ENCODE peak calls at places on chromosome 6, in nine cellular contexts. One of them, this sample, is unnamed.

GRCh38 chr6:165858571-165858970 is 195.5 kb upstream of the PDE10A start:
- DNase-seq in activated T-helper 9 cell treated with anti-CD3 and anti-CD28 coated beads, Interleukin-2, amount 50 U/mL, for 16 hours: no peak
- DNase-seq in LHCN-M2: peak; percentile 14
- DNase-seq in activated CD8-positive, alpha-beta memory T cell treated with anti-CD3 and anti-CD28 coated beads, Interleukin-2, amount 50 U/mL, for 48 hours: no peak
- DNase-seq in smooth muscle cell of the brain vasculature: no peak
- DNase-seq in H9: peak; percentile 33
- DNase-seq in stimulated activated CD8-positive, alpha-beta memory T cell treated with anti-CD3 and anti-CD28 coated beads, Interleukin-2, amount 100 ng/mL, for 48 hours: no peak
- DNase-seq in NCI-H1092: no peak
- DNase-seq in nephron progenitor cell: no peak
- DNase-seq in this sample: no peak

GRCh38 chr6:138957484-138957883 is 30.6 kb downstream of the REPS1 start:
- DNase-seq in activated T-helper 9 cell treated with anti-CD3 and anti-CD28 coated beads, Interleukin-2, amount 50 U/mL, for 16 hours: no peak
- DNase-seq in LHCN-M2: peak; percentile 50
- DNase-seq in activated CD8-positive, alpha-beta memory T cell treated with anti-CD3 and anti-CD28 coated beads, Interleukin-2, amount 50 U/mL, for 48 hours: no peak
- DNase-seq in smooth muscle cell of the brain vasculature: no peak
- DNase-seq in H9: no peak
- DNase-seq in stimulated activated CD8-positive, alpha-beta memory T cell treated with anti-CD3 and anti-CD28 coated beads, Interleukin-2, amount 100 ng/mL, for 48 hours: no peak
- DNase-seq in NCI-H1092: no peak
- DNase-seq in nephron progenitor cell: no peak
- DNase-seq in this sample: no peak

GRCh38 chr6:166809721-166810120 is 146.6 kb downstream of the RNASET2 start:
- DNase-seq in activated T-helper 9 cell treated with anti-CD3 and anti-CD28 coated beads, Interleukin-2, amount 50 U/mL, for 16 hours: no peak
- DNase-seq in LHCN-M2: no peak
- DNase-seq in activated CD8-positive, alpha-beta memory T cell treated with anti-CD3 and anti-CD28 coated beads, Interleukin-2, amount 50 U/mL, for 48 hours: no peak
- DNase-seq in smooth muscle cell of the brain vasculature: no peak
- DNase-seq in H9: no peak
- DNase-seq in stimulated activated CD8-positive, alpha-beta memory T cell treated with anti-CD3 and anti-CD28 coated beads, Interleukin-2, amount 100 ng/mL, for 48 hours: no peak
- DNase-seq in NCI-H1092: no peak
- DNase-seq in nephron progenitor cell: no peak
- DNase-seq in this sample: no peak

GRCh38 chr6:90364846-90365401 is 68.3 kb upstream of the BACH2 start:
- DNase-seq in activated T-helper 9 cell treated with anti-CD3 and anti-CD28 coated beads, Interleukin-2, amount 50 U/mL, for 16 hours: no peak
- DNase-seq in LHCN-M2: no peak
- DNase-seq in activated CD8-positive, alpha-beta memory T cell treated with anti-CD3 and anti-CD28 coated beads, Interleukin-2, amount 50 U/mL, for 48 hours: no peak
- DNase-seq in smooth muscle cell of the brain vasculature: no peak
- DNase-seq in H9: no peak
- DNase-seq in stimulated activated CD8-positive, alpha-beta memory T cell treated with anti-CD3 and anti-CD28 coated beads, Interleukin-2, amount 100 ng/mL, for 48 hours: no peak
- DNase-seq in NCI-H1092: no peak
- DNase-seq in nephron progenitor cell: no peak
- DNase-seq in this sample: no peak

GRCh38 chr6:28125396-28125795 is 987 bp downstream of the ZSCAN16 start:
- DNase-seq in activated T-helper 9 cell treated with anti-CD3 and anti-CD28 coated beads, Interleukin-2, amount 50 U/mL, for 16 hours: no peak
- DNase-seq in LHCN-M2: no peak
- DNase-seq in activated CD8-positive, alpha-beta memory T cell treated with anti-CD3 and anti-CD28 coated beads, Interleukin-2, amount 50 U/mL, for 48 hours: no peak
- DNase-seq in smooth muscle cell of the brain vasculature: no peak
- DNase-seq in H9: no peak
- DNase-seq in stimulated activated CD8-positive, alpha-beta memory T cell treated with anti-CD3 and anti-CD28 coated beads, Interleukin-2, amount 100 ng/mL, for 48 hours: no peak
- DNase-seq in NCI-H1092: no peak
- DNase-seq in nephron progenitor cell: no peak
- DNase-seq in this sample: no peak

GRCh38 chr6:110878751-110879539 is 4.4 kb downstream of the AMD1 start:
- DNase-seq in activated T-helper 9 cell treated with anti-CD3 and anti-CD28 coated beads, Interleukin-2, amount 50 U/mL, for 16 hours: no peak
- DNase-seq in LHCN-M2: peak; percentile 57
- DNase-seq in activated CD8-positive, alpha-beta memory T cell treated with anti-CD3 and anti-CD28 coated beads, Interleukin-2, amount 50 U/mL, for 48 hours: no peak
- DNase-seq in smooth muscle cell of the brain vasculature: no peak
- DNase-seq in H9: no peak
- DNase-seq in stimulated activated CD8-positive, alpha-beta memory T cell treated with anti-CD3 and anti-CD28 coated beads, Interleukin-2, amount 100 ng/mL, for 48 hours: no peak
- DNase-seq in NCI-H1092: no peak
- DNase-seq in nephron progenitor cell: peak; percentile 42
- DNase-seq in this sample: no peak

GRCh38 chr6:137025786-137026730 is 18.7 kb downstream of the IL20RA start:
- DNase-seq in activated T-helper 9 cell treated with anti-CD3 and anti-CD28 coated beads, Interleukin-2, amount 50 U/mL, for 16 hours: no peak
- DNase-seq in LHCN-M2: no peak
- DNase-seq in activated CD8-positive, alpha-beta memory T cell treated with anti-CD3 and anti-CD28 coated beads, Interleukin-2, amount 50 U/mL, for 48 hours: no peak
- DNase-seq in smooth muscle cell of the brain vasculature: no peak
- DNase-seq in H9: no peak
- DNase-seq in stimulated activated CD8-positive, alpha-beta memory T cell treated with anti-CD3 and anti-CD28 coated beads, Interleukin-2, amount 100 ng/mL, for 48 hours: no peak
- DNase-seq in NCI-H1092: no peak
- DNase-seq in nephron progenitor cell: no peak
- DNase-seq in this sample: no peak

GRCh38 chr6:152085533-152085932 is 278.1 kb downstream of the ESR1 start:
- DNase-seq in activated T-helper 9 cell treated with anti-CD3 and anti-CD28 coated beads, Interleukin-2, amount 50 U/mL, for 16 hours: no peak
- DNase-seq in LHCN-M2: peak; percentile 67
- DNase-seq in activated CD8-positive, alpha-beta memory T cell treated with anti-CD3 and anti-CD28 coated beads, Interleukin-2, amount 50 U/mL, for 48 hours: no peak
- DNase-seq in smooth muscle cell of the brain vasculature: no peak
- DNase-seq in H9: no peak
- DNase-seq in stimulated activated CD8-positive, alpha-beta memory T cell treated with anti-CD3 and anti-CD28 coated beads, Interleukin-2, amount 100 ng/mL, for 48 hours: no peak
- DNase-seq in NCI-H1092: no peak
- DNase-seq in nephron progenitor cell: no peak
- DNase-seq in this sample: no peak

GRCh38 chr6:1314617-1315016 is 2.7 kb downstream of the FOXQ1 start:
- DNase-seq in activated T-helper 9 cell treated with anti-CD3 and anti-CD28 coated beads, Interleukin-2, amount 50 U/mL, for 16 hours: no peak
- DNase-seq in LHCN-M2: no peak
- DNase-seq in activated CD8-positive, alpha-beta memory T cell treated with anti-CD3 and anti-CD28 coated beads, Interleukin-2, amount 50 U/mL, for 48 hours: no peak
- DNase-seq in smooth muscle cell of the brain vasculature: no peak
- DNase-seq in H9: no peak
- DNase-seq in stimulated activated CD8-positive, alpha-beta memory T cell treated with anti-CD3 and anti-CD28 coated beads, Interleukin-2, amount 100 ng/mL, for 48 hours: no peak
- DNase-seq in NCI-H1092: no peak
- DNase-seq in nephron progenitor cell: no peak
- DNase-seq in this sample: no peak

GRCh38 chr6:146803601-146804000 is 204.8 kb downstream of the ADGB start:
- DNase-seq in activated T-helper 9 cell treated with anti-CD3 and anti-CD28 coated beads, Interleukin-2, amount 50 U/mL, for 16 hours: no peak
- DNase-seq in LHCN-M2: peak; percentile 36
- DNase-seq in activated CD8-positive, alpha-beta memory T cell treated with anti-CD3 and anti-CD28 coated beads, Interleukin-2, amount 50 U/mL, for 48 hours: no peak
- DNase-seq in smooth muscle cell of the brain vasculature: no peak
- DNase-seq in H9: no peak
- DNase-seq in stimulated activated CD8-positive, alpha-beta memory T cell treated with anti-CD3 and anti-CD28 coated beads, Interleukin-2, amount 100 ng/mL, for 48 hours: no peak
- DNase-seq in NCI-H1092: no peak
- DNase-seq in nephron progenitor cell: no peak
- DNase-seq in this sample: no peak

GRCh38 chr6:146709036-146709622 is 110.4 kb downstream of the ADGB start:
- DNase-seq in activated T-helper 9 cell treated with anti-CD3 and anti-CD28 coated beads, Interleukin-2, amount 50 U/mL, for 16 hours: no peak
- DNase-seq in LHCN-M2: no peak
- DNase-seq in activated CD8-positive, alpha-beta memory T cell treated with anti-CD3 and anti-CD28 coated beads, Interleukin-2, amount 50 U/mL, for 48 hours: no peak
- DNase-seq in smooth muscle cell of the brain vasculature: no peak
- DNase-seq in H9: no peak
- DNase-seq in stimulated activated CD8-positive, alpha-beta memory T cell treated with anti-CD3 and anti-CD28 coated beads, Interleukin-2, amount 100 ng/mL, for 48 hours: no peak
- DNase-seq in NCI-H1092: no peak
- DNase-seq in nephron progenitor cell: no peak
- DNase-seq in this sample: no peak

GRCh38 chr6:111723412-111723970 is 117.8 kb upstream of the TRAF3IP2 start:
- DNase-seq in activated T-helper 9 cell treated with anti-CD3 and anti-CD28 coated beads, Interleukin-2, amount 50 U/mL, for 16 hours: no peak
- DNase-seq in LHCN-M2: no peak
- DNase-seq in activated CD8-positive, alpha-beta memory T cell treated with anti-CD3 and anti-CD28 coated beads, Interleukin-2, amount 50 U/mL, for 48 hours: no peak
- DNase-seq in smooth muscle cell of the brain vasculature: no peak
- DNase-seq in H9: no peak
- DNase-seq in stimulated activated CD8-positive, alpha-beta memory T cell treated with anti-CD3 and anti-CD28 coated beads, Interleukin-2, amount 100 ng/mL, for 48 hours: no peak
- DNase-seq in NCI-H1092: no peak
- DNase-seq in nephron progenitor cell: no peak
- DNase-seq in this sample: no peak